ENCODE peak calls at places on chromosome 5, in six cellular contexts. One of them, this sample, is unnamed.

GRCh38 chr5:160166069-160166972 is 47.1 kb upstream of the PWWP2A start:
- DNase-seq in HCT116: no peak
- DNase-seq in SK-N-SH: no peak
- DNase-seq in HepG2: no peak
- DNase-seq in K562: no peak
- DNase-seq in GM12878: no peak
- DNase-seq in this sample: peak; percentile 94

GRCh38 chr5:171390883-171391677 is 3.4 kb downstream of the NPM1 start:
- DNase-seq in HCT116: no peak
- DNase-seq in SK-N-SH: no peak
- DNase-seq in HepG2: no peak
- DNase-seq in K562: no peak
- DNase-seq in GM12878: no peak
- DNase-seq in this sample: no peak

GRCh38 chr5:135740475-135740874 is 94.0 kb upstream of the SLC25A48 start:
- DNase-seq in HCT116: no peak
- DNase-seq in SK-N-SH: no peak
- DNase-seq in HepG2: no peak
- DNase-seq in K562: no peak
- DNase-seq in GM12878: no peak
- DNase-seq in this sample: no peak

GRCh38 chr5:16859346-16859745 is 76.7 kb downstream of the MYO10 start:
- DNase-seq in HCT116: no peak
- DNase-seq in SK-N-SH: no peak
- DNase-seq in HepG2: no peak
- DNase-seq in K562: no peak
- DNase-seq in GM12878: no peak
- DNase-seq in this sample: no peak

GRCh38 chr5:151040211-151040747 is 19.9 kb downstream of the GPX3 start:
- DNase-seq in HCT116: peak; percentile 43
- DNase-seq in SK-N-SH: no peak
- DNase-seq in HepG2: peak; percentile 78
- DNase-seq in K562: no peak
- DNase-seq in GM12878: no peak
- DNase-seq in this sample: no peak

GRCh38 chr5:39191216-39191615 is 28.1 kb downstream of the FYB1 start:
- DNase-seq in HCT116: no peak
- DNase-seq in SK-N-SH: no peak
- DNase-seq in HepG2: no peak
- DNase-seq in K562: no peak
- DNase-seq in GM12878: no peak
- DNase-seq in this sample: no peak

GRCh38 chr5:59279979-59280378 is 613.5 kb downstream of the PDE4D start:
- DNase-seq in HCT116: no peak
- DNase-seq in SK-N-SH: no peak
- DNase-seq in HepG2: no peak
- DNase-seq in K562: no peak
- DNase-seq in GM12878: no peak
- DNase-seq in this sample: no peak

GRCh38 chr5:173318881-173319609 is 9.2 kb downstream of the STC2 start:
- DNase-seq in HCT116: no peak
- DNase-seq in SK-N-SH: no peak
- DNase-seq in HepG2: no peak
- DNase-seq in K562: no peak
- DNase-seq in GM12878: no peak
- DNase-seq in this sample: no peak

GRCh38 chr5:159819671-159820411 is 96.4 kb upstream of the ADRA1B start:
- DNase-seq in HCT116: no peak
- DNase-seq in SK-N-SH: no peak
- DNase-seq in HepG2: no peak
- DNase-seq in K562: no peak
- DNase-seq in GM12878: no peak
- DNase-seq in this sample: no peak

GRCh38 chr5:91006708-91007107 is 376.4 kb downstream of the ARRDC3 start:
- DNase-seq in HCT116: no peak
- DNase-seq in SK-N-SH: no peak
- DNase-seq in HepG2: no peak
- DNase-seq in K562: no peak
- DNase-seq in GM12878: no peak
- DNase-seq in this sample: no peak

GRCh38 chr5:53543401-53543800 is 17.0 kb upstream of the NDUFS4 start:
- DNase-seq in HCT116: no peak
- DNase-seq in SK-N-SH: no peak
- DNase-seq in HepG2: no peak
- DNase-seq in K562: peak; percentile 44
- DNase-seq in GM12878: no peak
- DNase-seq in this sample: peak; percentile 15

GRCh38 chr5:133977858-133978257 is 9.4 kb upstream of the C5orf15 start:
- DNase-seq in HCT116: no peak
- DNase-seq in SK-N-SH: no peak
- DNase-seq in HepG2: no peak
- DNase-seq in K562: no peak
- DNase-seq in GM12878: no peak
- DNase-seq in this sample: no peak

GRCh38 chr5:154365823-154366222 is 80.0 kb upstream of the SAP30L start:
- DNase-seq in HCT116: no peak
- DNase-seq in SK-N-SH: no peak
- DNase-seq in HepG2: peak; percentile 32
- DNase-seq in K562: no peak
- DNase-seq in GM12878: no peak
- DNase-seq in this sample: no peak

GRCh38 chr5:10498350-10498749 is 56.7 kb downstream of the ROPN1L start:
- DNase-seq in HCT116: no peak
- DNase-seq in SK-N-SH: no peak
- DNase-seq in HepG2: no peak
- DNase-seq in K562: no peak
- DNase-seq in GM12878: no peak
- DNase-seq in this sample: peak; percentile 72

GRCh38 chr5:102595332-102595731 is 96.5 kb upstream of the SLCO6A1 start:
- DNase-seq in HCT116: no peak
- DNase-seq in SK-N-SH: no peak
- DNase-seq in HepG2: no peak
- DNase-seq in K562: no peak
- DNase-seq in GM12878: no peak
- DNase-seq in this sample: no peak

GRCh38 chr5:1772634-1773033 is 27.0 kb downstream of the MRPL36 start:
- DNase-seq in HCT116: peak; percentile 38
- DNase-seq in SK-N-SH: peak; percentile 60
- DNase-seq in HepG2: peak; percentile 44
- DNase-seq in K562: no peak
- DNase-seq in GM12878: no peak
- DNase-seq in this sample: no peak
- TF ChIP-seq POLR2AphosphoS5 in HCT116: no peak
- TF ChIP-seq POLR2AphosphoS5 in SK-N-SH: no peak
- TF ChIP-seq POLR2AphosphoS5 in HepG2: no peak
- TF ChIP-seq POLR2AphosphoS5 in K562: no peak
- TF ChIP-seq POLR2AphosphoS5 in GM12878: no peak
- TF ChIP-seq POLR2AphosphoS5 in this sample: no peak

DNA sequence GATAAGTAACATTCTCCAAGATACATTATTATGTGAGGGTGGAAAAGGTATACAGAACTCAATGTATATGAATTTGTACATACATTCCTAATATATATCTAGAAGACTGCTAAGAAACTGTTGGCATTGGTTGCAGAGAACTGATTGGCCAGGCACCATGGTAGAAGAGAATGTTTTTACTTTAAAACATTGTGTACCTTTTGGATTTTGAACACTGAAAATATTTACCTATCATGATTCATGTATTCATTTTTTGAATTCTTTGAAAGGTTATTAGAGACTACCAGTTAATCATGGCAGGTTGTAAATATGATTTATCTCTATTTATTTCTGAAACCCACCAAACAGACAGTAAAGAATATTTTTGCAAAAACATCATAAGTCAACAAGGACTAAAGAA is 41.2 kb upstream of the ADRB2 start:
- DNase-seq in HCT116: no peak
- DNase-seq in SK-N-SH: no peak
- DNase-seq in HepG2: no peak
- DNase-seq in K562: no peak
- DNase-seq in GM12878: no peak
- DNase-seq in this sample: no peak
- H3K4me2 ChIP-seq in HCT116: no peak overlapping the region
- H3K4me2 ChIP-seq in SK-N-SH: no peak overlapping the region
- H3K4me2 ChIP-seq in HepG2: no peak overlapping the region
- H3K4me2 ChIP-seq in K562: no peak overlapping the region
- H3K4me2 ChIP-seq in GM12878: no peak overlapping the region
- H3K4me2 ChIP-seq in this sample: no peak overlapping the region

GRCh38 chr5:43041669-43042175 is 1.6 kb upstream of the ANXA2R start:
- DNase-seq in HCT116: no peak
- DNase-seq in SK-N-SH: no peak
- DNase-seq in HepG2: peak; percentile 46
- DNase-seq in K562: no peak
- DNase-seq in GM12878: no peak
- DNase-seq in this sample: peak; percentile 57

GRCh38 chr5:43043400-43043756 is 3.3 kb upstream of the ANXA2R start:
- DNase-seq in HCT116: no peak
- DNase-seq in SK-N-SH: no peak
- DNase-seq in HepG2: no peak
- DNase-seq in K562: no peak
- DNase-seq in GM12878: no peak
- DNase-seq in this sample: no peak

GRCh38 chr5:43044181-43044914 is 4.2 kb upstream of the ANXA2R start:
- DNase-seq in HCT116: no peak
- DNase-seq in SK-N-SH: no peak
- DNase-seq in HepG2: no peak
- DNase-seq in K562: no peak
- DNase-seq in GM12878: no peak
- DNase-seq in this sample: peak; percentile 81

GRCh38 chr5:43042176-43042625 is 2.1 kb upstream of the ANXA2R start:
- DNase-seq in HCT116: peak; percentile 43
- DNase-seq in SK-N-SH: peak; percentile 68
- DNase-seq in HepG2: peak; percentile 47
- DNase-seq in K562: peak; percentile 44
- DNase-seq in GM12878: no peak
- DNase-seq in this sample: peak; percentile 78

GRCh38 chr5:43042626-43043399 is 2.7 kb upstream of the ANXA2R start:
- DNase-seq in HCT116: peak; percentile 62
- DNase-seq in SK-N-SH: peak; percentile 35
- DNase-seq in HepG2: no peak
- DNase-seq in K562: peak; percentile 41
- DNase-seq in GM12878: peak; percentile 55
- DNase-seq in this sample: peak; percentile 55
- TF ChIP-seq REST in HCT116: no peak
- TF ChIP-seq REST in SK-N-SH: no peak
- TF ChIP-seq REST in HepG2: no peak
- TF ChIP-seq REST in K562: no peak
- TF ChIP-seq REST in GM12878: no peak
- TF ChIP-seq REST in this sample: no peak

GRCh38 chr5:181069767-181070491 is 29.9 kb downstream of the BTNL9 start:
- DNase-seq in HCT116: no peak
- DNase-seq in SK-N-SH: no peak
- DNase-seq in HepG2: no peak
- DNase-seq in K562: peak; percentile 24
- DNase-seq in GM12878: no peak
- DNase-seq in this sample: peak; percentile 89
- TF ChIP-seq POLR2AphosphoS5 in HCT116: no peak
- TF ChIP-seq POLR2AphosphoS5 in SK-N-SH: no peak
- TF ChIP-seq POLR2AphosphoS5 in HepG2: no peak
- TF ChIP-seq POLR2AphosphoS5 in K562: no peak
- TF ChIP-seq POLR2AphosphoS5 in GM12878: no peak
- TF ChIP-seq POLR2AphosphoS5 in this sample: peak; percentile 92

DNA sequence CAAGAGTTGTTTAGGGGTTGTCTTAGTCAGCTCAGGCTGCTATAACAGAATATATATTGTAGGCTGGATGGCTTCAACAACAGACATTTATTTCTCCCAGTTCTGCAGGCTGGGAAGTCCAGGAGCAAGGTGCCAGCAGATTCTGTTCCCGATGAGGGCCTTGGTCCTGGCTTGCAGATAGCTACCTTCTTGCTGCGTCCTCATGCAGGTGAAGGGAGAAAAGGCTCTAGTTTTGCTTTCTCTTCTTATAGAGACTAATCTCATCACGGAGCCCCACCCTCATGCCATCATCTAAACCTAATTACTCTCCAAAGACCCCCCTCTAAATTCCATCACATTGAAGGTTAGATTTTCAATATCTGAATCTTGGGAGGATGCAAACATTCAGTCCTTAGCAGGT is 246.0 kb upstream of the ANKRD55 start:
- DNase-seq in HCT116: no peak
- DNase-seq in SK-N-SH: no peak
- DNase-seq in HepG2: no peak
- DNase-seq in K562: no peak
- DNase-seq in GM12878: no peak
- DNase-seq in this sample: no peak
- H3K4me2 ChIP-seq in HCT116: no peak overlapping the region
- H3K4me2 ChIP-seq in SK-N-SH: no peak overlapping the region
- H3K4me2 ChIP-seq in HepG2: peak overlapping the region; percentile 79
- H3K4me2 ChIP-seq in K562: no peak overlapping the region
- H3K4me2 ChIP-seq in GM12878: peak overlapping the region; percentile 99
- H3K4me2 ChIP-seq in this sample: no peak overlapping the region

DNA sequence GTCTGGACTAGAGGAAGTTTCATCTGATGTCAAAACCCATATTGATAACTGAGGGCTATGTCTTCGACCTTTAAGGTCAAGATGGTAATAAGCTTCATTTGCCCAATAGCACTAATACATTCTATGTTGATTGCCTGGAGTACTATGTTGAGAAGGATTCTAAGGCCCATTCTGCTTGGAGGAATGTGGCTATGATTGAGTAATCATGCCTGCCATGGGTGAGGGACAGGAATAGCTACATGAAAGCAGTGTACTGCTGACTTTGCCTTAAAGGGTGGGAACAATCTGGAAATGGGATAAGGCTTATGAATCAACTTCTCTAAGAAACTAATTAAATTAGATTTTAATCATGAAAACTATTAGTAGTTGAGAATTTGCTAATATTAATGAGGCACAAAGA is 13.6 kb downstream of the NNT start:
- DNase-seq in HCT116: no peak
- DNase-seq in SK-N-SH: no peak
- DNase-seq in HepG2: no peak
- DNase-seq in K562: no peak
- DNase-seq in GM12878: no peak
- DNase-seq in this sample: no peak
- TF ChIP-seq REST in HCT116: no peak
- TF ChIP-seq REST in SK-N-SH: no peak
- TF ChIP-seq REST in HepG2: no peak
- TF ChIP-seq REST in K562: no peak
- TF ChIP-seq REST in GM12878: no peak
- TF ChIP-seq REST in this sample: no peak

This sample was measured in GM23338.